ENCODE peak calls at places on chromosome 3, in eight cellular contexts. C, S, U, T, R, E, Y and K are unnamed samples.

GRCh38 chr3:42055291-42055690 is 35.9 kb upstream of the TRAK1 start:
- DNase-seq in Y (no peak), R (no peak), C (peak; percentile 79), E (no peak), U (no peak), S (no peak), T (no peak), K (no peak)

GRCh38 chr3:38533285-38533994 is 37.3 kb downstream of the EXOG start:
- DNase-seq in C (no peak), Y (no peak), T (no peak), E (peak; percentile 71), S (no peak), U (no peak), R (no peak), K (no peak)

GRCh38 chr3:60609446-60609845 is 641.8 kb downstream of the FHIT start:
- DNase-seq in T (no peak), E (no peak), Y (no peak), R (no peak), S (no peak), U (no peak), C (no peak), K (no peak)

GRCh38 chr3:32359766-32360513 is 31.7 kb upstream of the CMTM7 start:
- DNase-seq in R (no peak), Y (no peak), E (no peak), U (no peak), C (no peak), T (no peak), S (no peak), K (no peak)

GRCh38 chr3:110741891-110742290 is 329.7 kb upstream of the NECTIN3 start:
- DNase-seq in T (no peak), S (no peak), Y (no peak), E (no peak), U (no peak), C (no peak), R (no peak), K (no peak)

GRCh38 chr3:40187945-40188344 is 121.6 kb upstream of the EIF1B start:
- DNase-seq in E (no peak), S (no peak), R (no peak), C (no peak), Y (no peak), U (no peak), T (no peak), K (no peak)

GRCh38 chr3:133362539-133362938 is 37.3 kb upstream of the BFSP2 start:
- DNase-seq in T (no peak), R (no peak), C (no peak), S (no peak), Y (no peak), E (no peak), U (no peak), K (no peak)

GRCh38 chr3:14616606-14617507 is 34.7 kb upstream of the CCDC174 start:
- DNase-seq in C (no peak), R (no peak), Y (no peak), T (no peak), U (no peak), S (no peak), E (no peak), K (no peak)

GRCh38 chr3:53174346-53175250 is 13.6 kb downstream of the PRKCD start:
- DNase-seq in U (no peak), Y (no peak), S (no peak), R (no peak), C (no peak), E (no peak), T (no peak), K (no peak)

GRCh38 chr3:143090486-143090885 is 29.1 kb upstream of the CHST2 start:
- DNase-seq in E (no peak), Y (no peak), C (no peak), R (no peak), S (no peak), U (no peak), T (no peak), K (no peak)

GRCh38 chr3:46931631-46932441 is 44.7 kb downstream of the CCDC12 start:
- DNase-seq in Y (peak; percentile 86), S (no peak), T (no peak), R (no peak), U (no peak), E (no peak), C (no peak), K (no peak)

GRCh38 chr3:105362021-105362665 is 4.6 kb upstream of the ALCAM start:
- DNase-seq in C (no peak), E (no peak), U (no peak), Y (no peak), R (no peak), S (no peak), T (no peak), K (no peak)

GRCh38 chr3:196528639-196529233 is 13.6 kb upstream of the SMCO1 start:
- DNase-seq in S (peak; percentile 62), E (peak; percentile 59), R (peak; percentile 84), Y (peak; percentile 75), C (no peak), T (peak; percentile 82), U (peak; percentile 88), K (peak; percentile 56)

GRCh38 chr3:176714034-176714433 is 483.2 kb downstream of the TBL1XR1 start:
- DNase-seq in E (no peak), R (no peak), Y (no peak), U (no peak), C (no peak), S (no peak), T (no peak), K (no peak)

GRCh38 chr3:38128303-38128655 is 8.6 kb downstream of the ACAA1 start:
- DNase-seq in E (peak; percentile 34), T (no peak), R (no peak), S (no peak), U (no peak), C (no peak), Y (no peak), K (no peak)

GRCh38 chr3:126270145-126270811 is 86.9 kb downstream of the KLF15 start:
- DNase-seq in C (no peak), S (no peak), T (no peak), Y (peak; percentile 86), R (no peak), E (peak; percentile 93), U (no peak), K (no peak)